ENCODE peak calls at places on chromosomes 6 and 20, in eight cellular contexts. Q is hepatocyte, L is ovary, P is fibroblast of lung, C is pancreas, G is AG04450, F is GM23338, Z is cardiac muscle cell. V is an unnamed sample.

GRCh38 chr6:53313784-53314382 is 34.9 kb downstream of the ELOVL5 start:
- DNase-seq in Q (no peak), L (no peak), P (peak; percentile 81), C (no peak), G (no peak), F (no peak), Z (no peak), V (peak; percentile 61)

GRCh38 chr6:142833054-142833453 is 111.9 kb downstream of the HIVEP2 start:
- DNase-seq in Q (no peak), L (no peak), P (peak; percentile 93), C (no peak), G (peak; percentile 70), F (no peak), Z (no peak), V (peak; percentile 97)

GRCh38 chr6:41460742-41461336 is 85.3 kb upstream of the FOXP4 start:
- DNase-seq in Q (no peak), L (no peak), P (peak; percentile 8), C (no peak), G (no peak), F (no peak), Z (no peak), V (no peak)

GRCh38 chr20:20211274-20211987 is 156.5 kb upstream of the INSM1 start:
- DNase-seq in Q (peak; percentile 51), L (no peak), P (no peak), C (no peak), G (no peak), F (no peak), Z (no peak), V (no peak)

GRCh38 chr6:32176476-32177181 is 745 bp upstream of the AGPAT1 start:
- DNase-seq in Q (no peak), L (no peak), P (peak; percentile 81), C (no peak), G (no peak), F (no peak), Z (no peak), V (no peak)

GRCh38 chr6:109961666-109962065 is 16.4 kb upstream of the GPR6 start:
- DNase-seq in Q (no peak), L (no peak), P (no peak), C (no peak), G (no peak), F (no peak), Z (no peak), V (no peak)

GRCh38 chr20:17287503-17287902 is 60.7 kb downstream of the PCSK2 start:
- DNase-seq in Q (no peak), L (no peak), P (no peak), C (no peak), G (no peak), F (peak; percentile 60), Z (no peak), V (no peak)

GRCh38 chr20:15654208-15654649 is 919.0 kb downstream of the KIF16B start:
- DNase-seq in Q (peak; percentile 72), L (no peak), P (peak; percentile 50), C (peak; percentile 19), G (no peak), F (peak; percentile 92), Z (peak; percentile 75), V (peak; percentile 49)

GRCh38 chr6:108606130-108606797 is 45.5 kb downstream of the FOXO3 start:
- DNase-seq in Q (no peak), L (no peak), P (no peak), C (no peak), G (no peak), F (no peak), Z (no peak), V (no peak)

GRCh38 chr20:51893723-51894122 is 91.4 kb upstream of the SALL4 start:
- DNase-seq in Q (no peak), L (no peak), P (no peak), C (no peak), G (no peak), F (no peak), Z (no peak), V (no peak)
- H3K27ac ChIP-seq in Q (no peak overlapping the region), L (no peak overlapping the region), P (no peak overlapping the region), C (no peak overlapping the region), G (no peak overlapping the region), F (no peak overlapping the region), Z (no peak overlapping the region), V (no peak overlapping the region)

DNA sequence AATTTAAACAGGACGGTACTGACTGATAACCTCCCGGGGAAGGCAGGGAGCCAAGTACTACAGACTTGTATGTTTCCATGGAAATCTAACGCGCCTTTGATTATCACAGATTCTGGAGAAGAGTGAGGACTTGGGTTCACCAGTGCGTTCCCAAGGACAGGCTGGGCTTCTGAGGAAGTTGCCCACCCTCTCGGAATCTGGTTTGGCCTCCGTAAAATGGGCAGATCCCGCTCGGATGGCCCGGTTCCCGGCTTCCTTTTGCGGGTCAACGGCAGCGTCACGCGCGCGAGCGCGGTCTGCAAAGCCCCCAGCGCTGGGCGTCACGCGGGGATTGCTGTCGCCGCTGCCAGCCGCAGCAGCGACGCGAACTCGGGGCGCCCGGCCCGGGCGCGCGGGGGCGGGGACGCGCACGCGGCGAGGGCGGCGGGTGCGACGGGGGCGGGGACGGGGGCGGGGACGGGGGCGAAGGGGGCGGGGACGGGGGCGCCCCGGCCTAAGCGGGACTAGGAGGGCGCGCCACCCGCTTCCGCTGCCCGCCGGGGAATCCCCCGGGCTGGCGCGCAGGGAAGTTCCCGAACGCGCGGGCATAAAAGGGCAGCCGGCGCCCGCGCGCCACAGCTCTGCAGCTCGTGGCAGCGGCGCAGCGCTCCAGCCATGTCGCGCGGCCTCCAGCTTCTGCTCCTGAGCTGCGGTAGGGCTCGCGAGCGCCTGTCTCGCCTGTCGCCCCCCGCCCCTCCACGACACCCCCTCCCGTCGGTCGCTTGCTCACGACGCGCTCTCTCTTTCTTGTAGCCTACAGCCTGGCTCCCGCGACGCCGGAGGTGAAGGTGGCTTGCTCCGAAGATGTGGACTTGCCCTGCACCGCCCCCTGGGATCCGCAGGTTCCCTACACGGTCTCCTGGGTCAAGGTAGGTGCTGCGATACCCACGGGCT is at the start of gene CD83:
- DNase-seq in Q (peak; percentile 84), L (peak; percentile 59), P (peak; percentile 32), C (peak; percentile 69), G (no peak), F (peak; percentile 84), Z (peak; percentile 74), V (peak; percentile 43)
- TF ChIP-seq CTCF in Q (peak; percentile 23), L (no peak), P (no peak), C (no peak), G (peak; percentile 23), F (peak; percentile 31), Z (peak; percentile 19), V (peak; percentile 35)

GRCh38 chr6:1482381-1483166 is 93.2 kb downstream of the FOXF2 start:
- DNase-seq in Q (no peak), L (no peak), P (no peak), C (no peak), G (no peak), F (no peak), Z (no peak), V (no peak)

GRCh38 chr6:1477432-1478090 is 88.2 kb downstream of the FOXF2 start:
- DNase-seq in Q (peak; percentile 29), L (no peak), P (peak; percentile 83), C (no peak), G (no peak), F (peak; percentile 43), Z (no peak), V (peak; percentile 77)

GRCh38 chr6:1479095-1479494 is 89.7 kb downstream of the FOXF2 start:
- DNase-seq in Q (peak; percentile 13), L (no peak), P (peak; percentile 93), C (no peak), G (no peak), F (no peak), Z (no peak), V (no peak)

GRCh38 chr6:1479601-1480236 is 90.3 kb downstream of the FOXF2 start:
- DNase-seq in Q (no peak), L (no peak), P (no peak), C (no peak), G (no peak), F (no peak), Z (no peak), V (no peak)

DNA sequence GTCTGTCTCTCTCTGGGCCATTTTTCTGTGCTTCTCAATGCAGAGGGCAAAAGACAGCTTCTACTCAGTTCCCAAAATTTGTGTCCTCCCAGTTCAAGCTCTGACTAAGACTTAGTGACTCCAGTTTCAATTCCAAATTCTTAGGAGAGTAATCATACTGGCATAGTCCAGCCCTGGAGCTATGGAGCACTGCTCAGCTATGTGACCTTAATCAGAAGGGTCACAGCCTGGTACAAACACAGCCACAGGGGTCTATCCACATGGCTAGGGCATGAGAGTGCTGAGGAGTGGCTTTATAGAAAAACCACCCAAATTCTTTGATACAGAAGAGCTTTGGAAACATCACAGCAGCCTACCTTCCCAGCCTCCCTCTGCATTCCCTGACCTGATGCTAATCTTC is 92.0 kb downstream of the FOXF2 start:
- DNase-seq in Q (no peak), L (no peak), P (peak; percentile 78), C (no peak), G (peak; percentile 47), F (no peak), Z (no peak), V (peak; percentile 58)
- H3K27ac ChIP-seq in Q (no peak overlapping the region), L (no peak overlapping the region), P (peak overlapping the region; percentile 73), C (no peak overlapping the region), G (peak overlapping the region; percentile 58), F (no peak overlapping the region), Z (no peak overlapping the region), V (no peak overlapping the region)

GRCh38 chr6:2790588-2790987 is 25.4 kb downstream of the WRNIP1 start:
- DNase-seq in Q (no peak), L (no peak), P (peak; percentile 25), C (peak; percentile 59), G (peak; percentile 46), F (peak; percentile 82), Z (peak; percentile 29), V (peak; percentile 71)
- TF ChIP-seq CTCF in Q (no peak), L (no peak), P (peak; percentile 11), C (no peak), G (peak; percentile 37), F (no peak), Z (no peak), V (peak; percentile 27)

DNA sequence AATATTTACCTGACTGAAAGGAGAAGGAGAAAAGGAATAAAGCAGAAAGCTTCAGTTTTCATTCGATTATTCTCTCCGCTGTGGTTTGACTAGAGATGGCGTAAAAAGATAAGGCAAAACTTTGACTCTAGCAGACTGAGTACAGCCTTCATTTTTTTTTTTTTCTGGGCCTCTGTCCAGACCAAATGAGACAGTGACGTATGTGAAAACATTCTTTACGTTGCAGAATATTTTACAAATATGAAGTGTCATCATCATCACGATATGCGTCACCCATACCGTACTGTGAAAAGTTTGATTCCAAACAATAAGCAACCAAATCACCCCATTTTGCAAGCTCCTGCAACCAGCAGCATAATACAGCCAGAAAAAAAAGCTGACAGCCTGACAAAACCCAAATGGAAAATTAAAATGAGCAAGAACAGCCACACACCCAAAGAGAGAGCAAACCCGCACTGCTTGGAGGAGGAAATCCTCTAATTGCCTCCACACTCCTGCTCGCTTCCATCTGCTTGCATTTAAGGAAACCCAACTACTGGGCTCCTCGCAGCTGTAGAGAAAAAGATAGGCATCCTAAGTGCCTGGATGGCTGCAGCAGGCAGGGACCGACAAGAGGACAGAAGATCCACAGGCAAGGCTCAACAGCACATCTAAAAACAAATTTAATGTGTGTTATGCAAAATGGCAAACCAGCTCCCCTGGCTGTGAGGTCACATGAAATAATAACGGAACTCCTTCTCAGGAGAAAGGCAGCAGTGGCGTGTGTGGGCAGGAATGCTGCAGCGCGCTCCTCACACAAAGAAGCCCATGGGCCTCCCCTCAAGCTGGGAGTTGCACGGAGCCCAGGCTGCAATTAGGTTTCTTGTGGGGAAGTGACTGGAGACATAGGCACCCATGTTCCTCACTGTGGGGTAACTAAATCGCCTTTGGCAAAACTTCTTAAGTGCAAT is 113.1 kb downstream of the FYN start:
- DNase-seq in Q (peak; percentile 18), L (no peak), P (peak; percentile 98), C (no peak), G (peak; percentile 71), F (peak; percentile 36), Z (no peak), V (peak; percentile 88)
- H3K27ac ChIP-seq in Q (peak overlapping the region; percentile 69), L (no peak overlapping the region), P (peak overlapping the region; percentile 70), C (no peak overlapping the region), G (peak overlapping the region; percentile 81), F (peak overlapping the region; percentile 52), Z (no peak overlapping the region), V (peak overlapping the region; percentile 81)

GRCh38 chr6:63882208-63882607 is 246.6 kb downstream of the PHF3 start:
- DNase-seq in Q (no peak), L (no peak), P (no peak), C (no peak), G (no peak), F (peak; percentile 43), Z (no peak), V (no peak)
- TF ChIP-seq CTCF in Q (peak; percentile 12), L (no peak), P (peak; percentile 9), C (no peak), G (peak; percentile 43), F (no peak), Z (peak; percentile 39), V (peak; percentile 57)

V was measured in brain microvascular endothelial cell.